ENCODE peak calls at places on chromosome 19, in nine cellular contexts. Z is NCI-H1105, W is GDM1, G is mesendoderm, J is Kasumi-1, R is neural progenitor cell, H is epithelial cell of proximal tubule, A is amygdala, N is body of pancreas. I is an unnamed sample.

GRCh38 chr19:49741210-49741844 is 21.8 kb downstream of the TSKS start:
- DNase-seq in Z (no peak), W (no peak), G (no peak), J (peak; percentile 25), R (no peak), H (no peak), A (no peak), N (no peak), I (no peak)

GRCh38 chr19:33402421-33403220 is 29.1 kb downstream of the CEBPG start:
- DNase-seq in Z (no peak), W (no peak), G (no peak), J (no peak), R (no peak), H (no peak), A (no peak), N (peak; percentile 13), I (no peak)

GRCh38 chr19:33325920-33326319 is 23.6 kb upstream of the CEBPA start:
- DNase-seq in Z (no peak), W (no peak), G (no peak), J (no peak), R (no peak), H (no peak), A (peak; percentile 50), N (peak; percentile 27), I (no peak)

GRCh38 chr19:56273563-56274117 is 1.1 kb downstream of the EDDM13 start:
- DNase-seq in Z (no peak), W (no peak), G (peak; percentile 43), J (no peak), R (no peak), H (no peak), A (no peak), N (no peak), I (no peak)

GRCh38 chr19:12000152-12000981 is 35.1 kb downstream of the ZNF433 start:
- DNase-seq in Z (no peak), W (no peak), G (no peak), J (no peak), R (no peak), H (no peak), A (no peak), N (no peak), I (no peak)

GRCh38 chr19:13212759-13213330 is 62.6 kb downstream of the IER2 start:
- DNase-seq in Z (no peak), W (peak; percentile 32), G (peak; percentile 87), J (peak; percentile 29), R (peak; percentile 74), H (no peak), A (no peak), N (peak; percentile 63), I (no peak)

GRCh38 chr19:48419158-48419920 is 25.9 kb downstream of the GRIN2D start:
- DNase-seq in Z (no peak), W (peak; percentile 5), G (peak; percentile 88), J (peak; percentile 83), R (peak; percentile 85), H (no peak), A (no peak), N (no peak), I (no peak)

GRCh38 chr19:30046522-30046921 is 104.5 kb downstream of the URI1 start:
- DNase-seq in Z (peak; percentile 5), W (peak; percentile 42), G (peak; percentile 43), J (peak; percentile 57), R (peak; percentile 44), H (no peak), A (no peak), N (no peak), I (peak; percentile 77)

GRCh38 chr19:39568604-39569003 is 28.6 kb upstream of the EID2 start:
- DNase-seq in Z (no peak), W (no peak), G (no peak), J (no peak), R (no peak), H (no peak), A (no peak), N (no peak), I (no peak)

GRCh38 chr19:18418725-18419194 is 438 bp upstream of the SSBP4 start:
- DNase-seq in Z (no peak), W (no peak), G (no peak), J (peak; percentile 49), R (no peak), H (no peak), A (no peak), N (no peak), I (no peak)

GRCh38 chr19:8363803-8364771 is at the start of gene ANGPTL4:
- DNase-seq in Z (no peak), W (no peak), G (peak; percentile 64), J (peak; percentile 31), R (peak; percentile 83), H (no peak), A (peak; percentile 57), N (peak; percentile 85), I (no peak)

GRCh38 chr19:30376272-30376671 is 4.1 kb downstream of the ZNF536 start:
- DNase-seq in Z (no peak), W (no peak), G (peak; percentile 30), J (no peak), R (no peak), H (no peak), A (no peak), N (no peak), I (no peak)

GRCh38 chr19:31356587-31357314 is 7.5 kb upstream of the TSHZ3 start:
- DNase-seq in Z (no peak), W (no peak), G (peak; percentile 67), J (no peak), R (peak; percentile 75), H (no peak), A (no peak), N (peak; percentile 36), I (no peak)

GRCh38 chr19:36097036-36097435 is 13.9 kb upstream of the OVOL3 start:
- DNase-seq in Z (no peak), W (no peak), G (no peak), J (no peak), R (peak; percentile 55), H (no peak), A (peak; percentile 78), N (no peak), I (no peak)

GRCh38 chr19:21574607-21575006 is 69.2 kb downstream of the ZNF429 start:
- DNase-seq in Z (no peak), W (no peak), G (no peak), J (no peak), R (no peak), H (no peak), A (no peak), N (no peak), I (no peak)

GRCh38 chr19:34332027-34332786 is 32.8 kb upstream of the GPI start:
- DNase-seq in Z (no peak), W (no peak), G (no peak), J (no peak), R (no peak), H (no peak), A (no peak), N (no peak), I (no peak)

GRCh38 chr19:16462757-16463250 is 9.0 kb downstream of the EPS15L1 start:
- DNase-seq in Z (no peak), W (no peak), G (no peak), J (no peak), R (no peak), H (no peak), A (no peak), N (no peak), I (no peak)

GRCh38 chr19:10817291-10818038 is 18.5 kb downstream of the TMED1 start:
- DNase-seq in Z (no peak), W (no peak), G (no peak), J (no peak), R (no peak), H (no peak), A (no peak), N (no peak), I (no peak)

GRCh38 chr19:54209748-54210494 is 9.3 kb downstream of the RPS9 start:
- DNase-seq in Z (peak; percentile 92), W (peak; percentile 72), G (peak; percentile 36), J (peak; percentile 54), R (no peak), H (peak; percentile 90), A (peak; percentile 78), N (peak; percentile 99), I (peak; percentile 97)

GRCh38 chr19:43634068-43634467 is 5.6 kb downstream of the CADM4 start:
- DNase-seq in Z (no peak), W (no peak), G (no peak), J (no peak), R (no peak), H (no peak), A (no peak), N (no peak), I (no peak)

GRCh38 chr19:13864513-13865242 is 12.3 kb upstream of the NANOS3 start:
- DNase-seq in Z (no peak), W (no peak), G (no peak), J (no peak), R (no peak), H (no peak), A (no peak), N (peak; percentile 19), I (no peak)

GRCh38 chr19:34994286-34994642 is 5.9 kb upstream of the GRAMD1A start:
- DNase-seq in Z (no peak), W (no peak), G (no peak), J (peak; percentile 24), R (no peak), H (no peak), A (no peak), N (no peak), I (no peak)

GRCh38 chr19:23440791-23441190 is 45.5 kb upstream of the ZNF91 start:
- DNase-seq in Z (no peak), W (no peak), G (peak; percentile 41), J (no peak), R (no peak), H (no peak), A (no peak), N (no peak), I (no peak)

GRCh38 chr19:17479325-17479791 is 9.0 kb downstream of the SLC27A1 start:
- DNase-seq in Z (no peak), W (no peak), G (no peak), J (no peak), R (no peak), H (no peak), A (no peak), N (no peak), I (no peak)

GRCh38 chr19:55923556-55923955 is 8.6 kb downstream of the NLRP13 start:
- DNase-seq in Z (no peak), W (no peak), G (no peak), J (no peak), R (no peak), H (no peak), A (no peak), N (no peak), I (no peak)

GRCh38 chr19:29596885-29597525 is 9.1 kb upstream of the POP4 start:
- DNase-seq in Z (no peak), W (no peak), G (peak; percentile 32), J (no peak), R (peak; percentile 59), H (no peak), A (no peak), N (no peak), I (peak; percentile 78)

GRCh38 chr19:40398417-40399056 is 8.6 kb upstream of the HIPK4 start:
- DNase-seq in Z (peak; percentile 7), W (no peak), G (peak; percentile 89), J (no peak), R (peak; percentile 84), H (no peak), A (no peak), N (no peak), I (no peak)

GRCh38 chr19:1229056-1229607 is 8.7 kb downstream of the CBARP start:
- DNase-seq in Z (no peak), W (no peak), G (no peak), J (no peak), R (no peak), H (no peak), A (no peak), N (no peak), I (no peak)

GRCh38 chr19:3154957-3155736 is 19.3 kb downstream of the GNA15 start:
- DNase-seq in Z (no peak), W (peak; percentile 94), G (peak; percentile 74), J (peak; percentile 95), R (no peak), H (no peak), A (no peak), N (peak; percentile 59), I (no peak)

GRCh38 chr19:48818234-48818823 is 7.5 kb upstream of the BCAT2 start:
- DNase-seq in Z (peak; percentile 75), W (no peak), G (no peak), J (no peak), R (no peak), H (no peak), A (no peak), N (peak; percentile 86), I (peak; percentile 88)

GRCh38 chr19:13892885-13893284 is 13.0 kb downstream of the BRME1 start:
- DNase-seq in Z (no peak), W (no peak), G (peak; percentile 46), J (no peak), R (no peak), H (no peak), A (no peak), N (no peak), I (no peak)